ENCODE peak calls at places on chromosomes 3 and 15, in four cellular contexts. Y is HepG2, N is GM12878, B is K562. C is an unnamed sample.

GRCh38 chr15:25170781-25171110 is 216.0 kb downstream of the SNRPN start:
- DNase-seq in B (no peak), N (no peak), Y (no peak), C (no peak)

GRCh38 chr3:141452045-141452444 is 34.8 kb upstream of the RASA2 start:
- DNase-seq in N (peak; percentile 80), Y (peak; percentile 59), B (peak; percentile 34), C (no peak)

GRCh38 chr3:195133462-195133861 is 137.5 kb downstream of the XXYLT1 start:
- DNase-seq in N (no peak), Y (no peak), B (no peak), C (no peak)

GRCh38 chr3:168801792-168802191 is 706.1 kb upstream of the GOLIM4 start:
- DNase-seq in B (no peak), Y (no peak), N (no peak), C (no peak)

GRCh38 chr3:13626915-13627460 is 78.1 kb downstream of the FBLN2 start:
- DNase-seq in Y (no peak), B (no peak), N (no peak), C (no peak)

GRCh38 chr15:95604634-95605036 is 725.9 kb upstream of the NR2F2 start:
- DNase-seq in B (no peak), N (no peak), Y (no peak), C (no peak)

GRCh38 chr3:24086597-24087369 is 141.7 kb downstream of the NR1D2 start:
- DNase-seq in N (no peak), Y (peak; percentile 16), B (no peak), C (no peak)

GRCh38 chr3:145767909-145768308 is 393.1 kb downstream of the PLOD2 start:
- DNase-seq in B (no peak), N (no peak), Y (no peak), C (no peak)

GRCh38 chr15:33027636-33028035 is 166.9 kb downstream of the FMN1 start:
- DNase-seq in Y (no peak), N (no peak), B (no peak), C (no peak)

GRCh38 chr3:12969487-12969886 is 103.7 kb downstream of the IQSEC1 start:
- DNase-seq in B (no peak), Y (no peak), N (no peak), C (no peak)

GRCh38 chr3:39126532-39127071 is 19.1 kb downstream of the TTC21A start:
- DNase-seq in B (peak; percentile 64), Y (peak; percentile 56), N (no peak), C (peak; percentile 52)

GRCh38 chr3:179068779-179069530 is 2.7 kb downstream of the ZMAT3 start:
- DNase-seq in B (peak; percentile 26), N (no peak), Y (no peak), C (peak; percentile 35)

GRCh38 chr3:15450611-15451467 is 23.4 kb downstream of the EAF1 start:
- DNase-seq in N (no peak), B (no peak), Y (no peak), C (no peak)

GRCh38 chr3:123449986-123450474 is 1.1 kb upstream of the ADCY5 start:
- DNase-seq in B (no peak), N (no peak), Y (no peak), C (peak; percentile 79)

GRCh38 chr3:122993573-122993972 is 34.0 kb downstream of the SEMA5B start:
- DNase-seq in B (no peak), Y (no peak), N (no peak), C (peak; percentile 38)

GRCh38 chr15:43920815-43921214 is 94.0 kb downstream of the WDR76 start:
- DNase-seq in Y (no peak), B (no peak), N (no peak), C (no peak)

GRCh38 chr3:121855555-121855954 is 20.5 kb downstream of the EAF2 start:
- DNase-seq in Y (peak; percentile 15), B (no peak), N (no peak), C (no peak)

GRCh38 chr15:42232606-42233005 is 24.5 kb upstream of the VPS39 start:
- DNase-seq in Y (no peak), N (no peak), B (no peak), C (no peak)

GRCh38 chr3:8802256-8802655 is 32.8 kb upstream of the OXTR start:
- DNase-seq in N (no peak), Y (no peak), B (no peak), C (no peak)

GRCh38 chr15:39578851-39579486 is 1.9 kb upstream of the THBS1 start:
- DNase-seq in Y (no peak), B (no peak), N (no peak), C (no peak)

GRCh38 chr15:48865387-48866079 is 12.4 kb upstream of the EID1 start:
- DNase-seq in Y (no peak), N (no peak), B (no peak), C (no peak)

GRCh38 chr3:165463546-165463945 is 267.4 kb upstream of the SLITRK3 start:
- DNase-seq in N (no peak), Y (no peak), B (no peak), C (no peak)

GRCh38 chr3:81173514-81173913 is 587.9 kb downstream of the GBE1 start:
- DNase-seq in B (no peak), N (no peak), Y (peak; percentile 10), C (no peak)

DNA sequence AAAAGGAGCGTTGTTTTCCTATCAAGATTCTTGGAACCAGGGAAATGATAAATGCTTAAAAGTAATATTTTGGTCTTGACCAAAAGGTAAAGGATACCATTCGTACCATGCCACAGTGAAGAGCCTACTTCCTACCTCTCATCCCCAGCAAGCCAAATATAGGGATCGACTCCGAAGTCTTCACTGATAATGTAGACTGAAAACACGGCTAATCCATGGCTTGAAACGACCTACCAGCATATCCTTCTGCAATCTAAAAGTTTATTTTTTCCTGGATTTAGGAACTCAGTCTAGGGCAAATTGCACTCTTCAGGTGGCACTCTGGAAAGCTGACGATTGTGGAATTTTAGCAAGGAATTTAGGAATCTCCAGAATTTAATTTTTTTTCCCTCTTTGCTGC is 1.9 kb upstream of the SEMA6D start:
- DNase-seq in Y (no peak), N (no peak), B (no peak), C (no peak)
- TF ChIP-seq NFIC in Y (no peak), N (no peak), B (no peak), C (no peak)

DNA sequence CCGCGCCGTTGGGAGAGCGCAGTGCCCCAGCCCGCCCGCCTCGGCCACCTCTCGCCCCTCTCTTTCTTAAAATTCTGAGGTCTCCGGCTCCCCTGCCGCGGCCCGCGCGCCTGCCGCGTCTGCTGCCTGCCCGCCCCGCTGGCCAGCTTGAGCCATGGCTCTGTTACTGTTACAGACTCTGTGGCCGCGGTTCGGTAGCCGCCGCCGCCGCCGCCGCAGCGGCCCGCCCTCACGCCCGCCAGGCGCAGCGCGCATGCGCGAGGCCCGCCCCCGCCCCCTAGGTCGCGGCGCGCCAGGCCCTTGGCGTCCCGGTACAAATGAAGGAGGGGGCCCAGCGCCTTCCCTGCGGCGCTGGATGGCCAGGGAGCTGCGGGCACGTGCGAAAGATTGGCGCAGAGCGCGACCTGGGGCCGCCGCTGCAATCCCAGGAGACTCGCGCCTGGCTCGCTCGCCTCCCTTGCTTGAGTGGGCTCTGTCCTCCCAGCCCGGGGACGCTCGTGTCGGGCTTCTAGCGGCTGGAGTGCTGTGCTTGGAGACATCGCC is at the start of gene ONECUT1:
- DNase-seq in N (no peak), Y (peak; percentile 37), B (peak; percentile 91), C (peak; percentile 92)
- TF ChIP-seq NFIC in N (no peak), Y (no peak), B (no peak), C (no peak)

GRCh38 chr15:35991386-35991785 is 445.4 kb upstream of the DPH6 start:
- DNase-seq in N (no peak), B (no peak), Y (no peak), C (no peak)

GRCh38 chr15:35998637-35999036 is 452.7 kb upstream of the DPH6 start:
- DNase-seq in Y (no peak), N (no peak), B (no peak), C (no peak)

GRCh38 chr15:35994861-35995260 is 448.9 kb upstream of the DPH6 start:
- DNase-seq in N (no peak), Y (no peak), B (no peak), C (no peak)

DNA sequence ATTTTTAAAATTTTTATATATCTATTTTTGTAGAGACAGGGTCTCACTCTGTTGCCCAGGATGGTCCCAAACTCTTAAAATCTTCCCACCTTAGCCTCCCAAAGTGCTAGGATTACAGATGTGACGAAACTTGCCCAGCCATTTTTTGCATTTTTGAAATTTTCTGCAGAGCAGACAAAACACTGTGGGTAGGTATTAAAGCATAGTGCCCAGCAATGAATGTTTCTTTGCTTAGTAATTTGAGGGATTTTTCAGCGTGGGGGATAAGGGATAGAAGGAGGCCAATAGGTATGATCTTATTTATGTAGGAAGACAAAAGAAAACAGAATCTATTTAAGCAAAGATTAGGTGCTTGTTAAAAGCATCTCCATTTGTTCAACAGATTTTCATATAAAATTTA is 446.8 kb upstream of the DPH6 start:
- DNase-seq in N (no peak), Y (no peak), B (no peak), C (no peak)
- TF ChIP-seq NFIC in N (no peak), Y (no peak), B (no peak), C (no peak)

GRCh38 chr15:79450648-79451047 is 18.5 kb downstream of the MINAR1 start:
- DNase-seq in Y (peak; percentile 5), B (peak; percentile 14), N (no peak), C (peak; percentile 30)
- TF ChIP-seq NFIC in Y (no peak), B (no peak), N (no peak), C (no peak)

GRCh38 chr3:17469954-17470353 is 272.5 kb downstream of the TBC1D5 start:
- DNase-seq in N (no peak), B (no peak), Y (no peak), C (no peak)
- TF ChIP-seq NFIC in N (no peak), B (no peak), Y (no peak), C (no peak)

DNA sequence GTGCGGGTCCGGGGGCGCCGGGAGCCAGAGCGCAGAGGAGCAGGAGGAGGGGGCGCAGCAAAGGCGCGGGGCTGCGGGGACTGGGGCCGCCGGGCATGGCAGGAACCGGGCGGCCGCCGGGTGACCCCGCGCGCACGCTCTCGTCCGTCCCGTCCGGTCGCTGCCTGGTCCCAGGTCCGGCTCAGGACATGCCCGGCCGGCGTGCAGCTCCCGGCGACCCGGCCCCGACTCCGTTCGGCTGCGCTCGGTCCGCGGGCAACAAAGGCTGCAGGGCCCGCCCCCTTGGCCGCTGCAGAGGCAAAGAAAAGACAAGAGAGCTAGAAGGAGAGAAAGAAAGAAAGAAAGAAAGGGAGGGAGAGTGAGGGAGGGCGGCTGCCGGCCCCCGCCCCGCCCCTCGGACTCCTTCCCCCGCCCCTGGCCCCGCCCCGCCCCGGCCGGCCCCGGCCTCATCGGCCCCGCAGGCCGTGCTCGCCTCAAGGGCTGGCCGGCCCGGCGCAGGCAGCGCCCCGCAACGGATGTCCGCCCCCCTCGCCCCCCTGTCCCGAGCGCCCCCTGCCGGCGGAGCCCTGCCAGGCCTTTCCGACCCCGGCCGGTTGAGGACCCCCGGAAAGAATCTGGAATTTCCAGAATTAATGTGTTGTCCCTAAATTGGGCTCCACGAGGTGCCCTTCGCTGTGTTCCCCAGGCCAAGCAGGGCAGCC is at the start of gene ADAMTS7:
- DNase-seq in N (no peak), Y (no peak), B (peak; percentile 96), C (peak; percentile 99)
- TF ChIP-seq NFIC in N (no peak), Y (no peak), B (peak; percentile 11), C (no peak)

GRCh38 chr3:47542614-47543173 is 29.2 kb upstream of the ELP6 start:
- DNase-seq in N (no peak), B (peak; percentile 22), Y (no peak), C (no peak)

GRCh38 chr3:47540281-47540680 is 26.8 kb upstream of the ELP6 start:
- DNase-seq in N (no peak), B (no peak), Y (no peak), C (no peak)

GRCh38 chr3:47536967-47537366 is 23.5 kb upstream of the ELP6 start:
- DNase-seq in N (no peak), Y (no peak), B (no peak), C (no peak)

GRCh38 chr3:47536221-47536891 is 22.8 kb upstream of the ELP6 start:
- DNase-seq in B (no peak), N (no peak), Y (no peak), C (no peak)

GRCh38 chr3:47541583-47542108 is 28.1 kb upstream of the ELP6 start:
- DNase-seq in B (no peak), Y (no peak), N (no peak), C (no peak)
- TF ChIP-seq NFIC in B (no peak), Y (no peak), N (no peak), C (no peak)

C was measured in SK-N-SH.